ENCODE peak calls at places on chromosomes 4 and X, in five cellular contexts. Z, A, W, H and M are unnamed samples.

GRCh38 chr4:121943941-121944340 is 7.9 kb downstream of the TRPC3 start:
- DNase-seq in Z (no peak), A (no peak), W (no peak), H (peak), M (no peak)

GRCh38 chr4:74157116-74157742 is 689 bp upstream of the MTHFD2L start:
- DNase-seq in Z (no peak), A (no peak), W (no peak), H (peak), M (no peak)

GRCh38 chr4:88706574-88706973 is 8.9 kb upstream of the NAP1L5 start:
- DNase-seq in Z (no peak), A (peak), W (no peak), H (peak), M (no peak)

GRCh38 chr4:4922441-4922840 is 63.0 kb downstream of the MSX1 start:
- DNase-seq in Z (no peak), A (no peak), W (peak), H (no peak), M (no peak)

GRCh38 chr4:153218961-153219360 is 14.7 kb downstream of the TRIM2 start:
- DNase-seq in Z (peak), A (no peak), W (no peak), H (no peak), M (no peak)

GRCh38 chr4:81504685-81505598 is 33.2 kb upstream of the RASGEF1B start:
- DNase-seq in Z (peak), A (no peak), W (peak), H (no peak), M (no peak)

GRCh38 chrX:21400408-21401121 is 26.3 kb downstream of the CNKSR2 start:
- DNase-seq in Z (no peak), A (no peak), W (no peak), H (no peak), M (no peak)

GRCh38 chr4:101961144-101961543 is 170.6 kb downstream of the BANK1 start:
- DNase-seq in Z (no peak), A (no peak), W (no peak), H (no peak), M (peak)

GRCh38 chr4:146959692-146960091 is 14.0 kb upstream of the TTC29 start:
- DNase-seq in Z (no peak), A (no peak), W (no peak), H (no peak), M (no peak)

GRCh38 chr4:66974665-66975064 is 570.6 kb downstream of the CENPC start:
- DNase-seq in Z (no peak), A (no peak), W (no peak), H (no peak), M (no peak)

GRCh38 chrX:49163555-49164419 is 1.2 kb downstream of the MAGIX start:
- DNase-seq in Z (peak), A (peak), W (peak), H (peak), M (peak)
- TF ChIP-seq POLR2A in Z (no peak), A (peak), W (no peak), H (peak), M (peak)

GRCh38 chrX:39741904-39742303 is 355.9 kb downstream of the BCOR start:
- DNase-seq in Z (no peak), A (no peak), W (no peak), H (no peak), M (no peak)
- TF ChIP-seq POLR2A in Z (no peak), A (no peak), W (no peak), H (no peak), M (no peak)

GRCh38 chrX:150062292-150063137 is 124.2 kb upstream of the EOLA2 start:
- DNase-seq in Z (peak), A (no peak), W (no peak), H (peak), M (no peak)
- TF ChIP-seq POLR2A in Z (no peak), A (no peak), W (no peak), H (no peak), M (no peak)

DNA sequence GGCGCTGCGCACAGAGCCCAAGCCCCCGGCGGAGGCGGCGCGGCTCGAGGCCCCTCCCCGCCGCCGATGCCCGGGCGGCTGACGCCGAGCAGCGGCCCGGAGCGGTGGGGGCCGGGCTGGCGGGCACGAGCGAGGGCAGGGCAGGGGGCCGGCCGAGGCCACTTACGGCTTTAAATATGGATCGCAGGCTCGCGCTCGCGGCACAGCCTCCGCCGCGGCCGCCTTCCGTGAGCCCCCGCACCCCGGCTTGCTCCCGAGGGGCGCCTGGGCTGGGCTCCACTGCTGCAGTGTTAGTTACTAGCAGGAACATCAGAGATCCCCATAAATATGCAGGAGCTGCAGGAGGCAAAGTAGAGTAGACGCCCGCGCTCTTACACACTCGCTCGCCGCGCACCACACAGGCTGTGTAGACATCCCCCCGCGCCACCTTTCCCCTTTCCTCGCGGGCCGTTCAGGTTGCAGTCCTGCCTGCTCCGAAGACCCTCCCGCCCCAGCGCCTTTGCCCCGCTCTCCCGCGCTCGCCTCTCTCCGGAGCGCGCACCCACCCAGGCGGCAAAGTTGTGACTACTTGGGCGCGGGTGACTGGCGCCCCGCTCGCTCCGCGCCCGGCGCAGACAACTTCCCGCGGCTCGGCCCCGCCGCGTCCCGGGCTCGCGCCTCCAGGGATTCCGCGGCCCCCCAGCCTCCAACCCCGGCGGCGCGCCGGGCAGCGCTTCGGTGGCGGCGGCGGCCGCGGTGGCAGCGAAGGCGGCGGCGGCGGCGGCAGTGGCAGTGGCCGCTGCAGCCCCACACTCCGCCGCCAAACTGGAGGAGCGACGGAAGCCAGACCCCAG is 152.0 kb upstream of the SLC4A4 start:
- DNase-seq in Z (peak), A (peak), W (no peak), H (no peak), M (no peak)
- TF ChIP-seq POLR2A in Z (peak), A (no peak), W (no peak), H (no peak), M (no peak)

DNA sequence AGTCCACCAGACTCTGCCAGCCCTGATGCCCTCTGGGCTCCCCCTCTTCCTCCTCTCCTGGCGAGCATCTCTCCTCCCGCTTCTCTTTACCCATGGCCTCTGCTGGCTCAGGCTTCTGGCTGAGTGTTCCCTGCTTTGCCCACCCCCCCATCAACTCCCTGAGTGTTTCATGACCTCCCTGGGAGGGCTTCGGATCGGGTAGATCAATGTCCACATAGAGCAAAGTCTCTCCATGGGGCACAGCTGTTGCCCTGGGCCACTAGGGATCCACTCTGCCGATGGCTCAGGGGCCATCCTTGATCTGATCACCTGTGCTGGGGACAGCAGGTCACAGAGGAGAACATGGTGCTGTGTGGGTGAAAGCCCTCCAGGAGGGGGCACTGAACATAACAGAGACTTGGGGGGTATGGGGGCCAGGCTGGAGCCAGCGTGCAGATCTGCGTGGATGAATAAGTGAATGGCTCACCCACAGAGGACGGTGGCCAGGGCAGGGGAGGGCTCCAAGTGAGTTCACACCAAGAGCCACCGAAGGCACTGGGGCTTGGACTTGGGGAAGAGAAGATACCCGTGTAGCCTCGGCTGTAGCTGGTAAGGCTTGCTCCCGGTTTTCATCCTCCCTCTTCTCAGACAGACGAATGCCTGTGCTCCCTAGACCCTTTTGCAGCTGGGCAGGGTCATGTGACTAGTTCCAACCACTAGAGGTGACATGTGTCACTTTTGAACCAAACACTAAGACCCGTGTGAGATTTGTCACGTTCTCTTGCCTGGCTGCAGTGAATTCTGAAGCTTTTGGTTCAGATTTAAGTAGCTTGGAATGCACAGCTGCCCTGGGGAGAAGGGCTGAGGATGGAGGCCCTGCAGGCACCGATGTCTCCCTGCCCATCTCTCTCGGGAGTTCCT is 23.2 kb upstream of the AFAP1 start:
- DNase-seq in Z (no peak), A (no peak), W (peak), H (no peak), M (no peak)
- TF ChIP-seq POLR2A in Z (no peak), A (no peak), W (no peak), H (no peak), M (no peak)

DNA sequence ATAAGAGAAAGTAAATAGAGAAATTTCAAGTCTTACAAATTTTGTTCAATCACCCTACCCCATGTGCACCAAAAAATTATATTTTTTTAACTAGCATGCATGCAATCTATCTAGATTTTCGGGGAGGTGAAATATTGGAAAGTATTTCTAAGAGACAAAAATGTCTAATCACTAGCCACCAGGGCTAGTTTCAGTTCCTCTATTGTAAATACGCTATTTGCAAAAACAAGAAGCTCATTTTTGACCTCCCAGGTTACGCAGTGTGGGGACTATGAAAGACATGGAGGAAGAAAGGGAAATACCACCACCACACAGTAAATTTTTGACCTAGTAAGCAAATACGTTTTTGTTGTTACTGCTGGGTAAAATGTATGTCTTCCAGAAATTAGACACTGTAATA is 2.3 kb downstream of the NEXMIF start:
- DNase-seq in Z (no peak), A (no peak), W (no peak), H (peak), M (no peak)
- TF ChIP-seq POLR2A in Z (no peak), A (no peak), W (no peak), H (no peak), M (no peak)

GRCh38 chr4:109559625-109559982 is 442 bp upstream of the MCUB start:
- DNase-seq in Z (peak), A (peak), W (peak), H (no peak), M (peak)

GRCh38 chr4:109562457-109563237 is 2.6 kb downstream of the MCUB start:
- DNase-seq in Z (no peak), A (no peak), W (no peak), H (no peak), M (no peak)

GRCh38 chr4:109557433-109557832 is 2.6 kb upstream of the MCUB start:
- DNase-seq in Z (no peak), A (no peak), W (no peak), H (no peak), M (no peak)

GRCh38 chr4:109560687-109561452 is 824 bp downstream of the MCUB start:
- DNase-seq in Z (peak), A (no peak), W (peak), H (peak), M (peak)

DNA sequence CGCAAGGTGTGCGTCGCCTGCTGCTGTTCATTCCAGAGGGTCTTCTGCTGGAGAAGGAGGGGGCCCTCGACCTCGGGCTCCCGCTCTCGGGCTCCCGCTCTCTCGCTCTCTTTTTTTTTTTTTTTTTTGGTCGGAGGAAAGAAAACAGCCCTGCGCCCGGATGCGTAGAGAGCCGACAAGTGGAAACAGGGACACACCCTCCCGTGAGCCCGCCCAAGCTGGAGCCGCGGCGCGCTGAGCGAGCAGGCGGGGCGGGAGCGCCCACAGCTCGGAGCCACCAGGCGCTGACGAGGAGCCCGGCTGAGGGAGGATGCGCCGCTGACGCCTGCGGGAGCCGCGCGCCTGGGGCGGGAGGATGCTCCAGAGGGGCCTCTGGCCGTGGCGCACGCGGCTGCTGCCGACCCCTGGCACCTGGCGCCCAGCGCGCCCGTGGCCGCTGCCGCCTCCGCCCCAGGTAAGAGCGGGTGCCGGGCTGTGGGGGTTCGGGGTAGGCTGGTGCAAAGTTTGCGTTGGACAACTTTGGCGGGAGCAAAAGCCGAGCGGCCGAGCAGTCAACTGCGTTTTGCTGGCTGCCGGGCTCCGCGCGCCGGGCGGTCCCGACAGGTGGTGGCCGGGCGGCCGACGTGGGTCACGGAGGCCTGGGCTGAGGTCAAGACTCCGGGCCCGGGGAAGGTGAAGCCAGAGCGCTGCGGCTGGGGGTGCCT is at the start of gene MCUB:
- DNase-seq in Z (peak), A (peak), W (peak), H (peak), M (peak)
- TF ChIP-seq POLR2A in Z (peak), A (peak), W (no peak), H (no peak), M (peak)